ENCODE peak calls at places on chromosomes 12 and 14, in ten cellular contexts. G is lower lobe of right lung, V is heart left ventricle, X is A549, F is MM.1S, D is adrenal gland, T is cardiac fibroblast, W is AG10803, K is GM06990, R is neuronal stem cell. N is an unnamed sample.

GRCh38 chr12:59486827-59487226 is 109.0 kb upstream of the SLC16A7 start:
- DNase-seq in G (no peak), V (no peak), X (no peak), F (no peak), D (no peak), T (peak; percentile 9), W (no peak), K (no peak), R (no peak), N (no peak)

GRCh38 chr12:62684586-62685295 is 218.1 kb downstream of the MON2 start:
- DNase-seq in G (no peak), V (peak; percentile 70), X (no peak), F (no peak), D (no peak), T (peak; percentile 26), W (peak; percentile 97), K (no peak), R (no peak), N (peak; percentile 66)

GRCh38 chr14:77458249-77458950 is 507 bp downstream of the AHSA1 start:
- DNase-seq in G (peak; percentile 50), V (no peak), X (peak; percentile 18), F (peak; percentile 23), D (peak; percentile 61), T (peak; percentile 38), W (no peak), K (no peak), R (no peak), N (no peak)

GRCh38 chr12:87119713-87120112 is 863.5 kb upstream of the MGAT4C start:
- DNase-seq in G (no peak), V (no peak), X (no peak), F (no peak), D (no peak), T (no peak), W (no peak), K (no peak), R (no peak), N (no peak)

GRCh38 chr12:91854725-91855124 is 290.9 kb downstream of the BTG1 start:
- DNase-seq in G (no peak), V (no peak), X (no peak), F (no peak), D (no peak), T (peak; percentile 83), W (peak; percentile 36), K (no peak), R (no peak), N (peak; percentile 74)

GRCh38 chr14:51439896-51440295 is 199.8 kb downstream of the TMX1 start:
- DNase-seq in G (no peak), V (no peak), X (no peak), F (no peak), D (no peak), T (no peak), W (no peak), K (no peak), R (no peak), N (no peak)

GRCh38 chr12:106246891-106247730 is 709 bp downstream of the CKAP4 start:
- DNase-seq in G (peak; percentile 83), V (peak; percentile 75), X (peak; percentile 54), F (peak; percentile 59), D (peak; percentile 72), T (peak; percentile 60), W (peak; percentile 76), K (peak; percentile 66), R (peak; percentile 59), N (no peak)

GRCh38 chr12:84955298-84955697 is 42.7 kb upstream of the SLC6A15 start:
- DNase-seq in G (no peak), V (no peak), X (no peak), F (no peak), D (no peak), T (peak; percentile 12), W (no peak), K (no peak), R (no peak), N (no peak)

GRCh38 chr14:93893550-93894329 is 33.4 kb upstream of the FAM181A start:
- DNase-seq in G (no peak), V (no peak), X (no peak), F (no peak), D (no peak), T (no peak), W (peak; percentile 17), K (no peak), R (peak; percentile 50), N (no peak)

GRCh38 chr12:25386823-25387134 is 136.1 kb upstream of the KRAS start:
- DNase-seq in G (no peak), V (no peak), X (no peak), F (no peak), D (no peak), T (no peak), W (no peak), K (no peak), R (no peak), N (no peak)

GRCh38 chr14:55802986-55803431 is 223.0 kb downstream of the KTN1 start:
- DNase-seq in G (no peak), V (no peak), X (peak; percentile 87), F (no peak), D (no peak), T (peak; percentile 71), W (no peak), K (no peak), R (no peak), N (no peak)

GRCh38 chr14:65252471-65253255 is 150.3 kb upstream of the MAX start:
- DNase-seq in G (no peak), V (no peak), X (no peak), F (no peak), D (no peak), T (no peak), W (peak; percentile 46), K (no peak), R (no peak), N (no peak)
- H3K4me3 ChIP-seq in G (no peak overlapping the region), V (no peak overlapping the region), X (no peak overlapping the region), F (no peak overlapping the region), D (no peak overlapping the region), T (no peak overlapping the region), W (no peak overlapping the region), K (no peak overlapping the region), R (no peak overlapping the region), N (no peak overlapping the region)

GRCh38 chr12:1591029-1591428 is 3.4 kb downstream of the FBXL14 start:
- DNase-seq in G (no peak), V (no peak), X (peak; percentile 40), F (peak; percentile 63), D (no peak), T (peak; percentile 75), W (no peak), K (no peak), R (no peak), N (no peak)

GRCh38 chr12:1588574-1588944 is 5.8 kb downstream of the FBXL14 start:
- DNase-seq in G (no peak), V (no peak), X (no peak), F (no peak), D (no peak), T (no peak), W (no peak), K (no peak), R (no peak), N (no peak)

GRCh38 chr12:1591543-1591942 is 2.8 kb downstream of the FBXL14 start:
- DNase-seq in G (no peak), V (no peak), X (no peak), F (no peak), D (no peak), T (no peak), W (no peak), K (no peak), R (no peak), N (no peak)

GRCh38 chr12:1587927-1588573 is 6.3 kb downstream of the FBXL14 start:
- DNase-seq in G (no peak), V (no peak), X (no peak), F (no peak), D (no peak), T (peak; percentile 37), W (no peak), K (no peak), R (no peak), N (no peak)

DNA sequence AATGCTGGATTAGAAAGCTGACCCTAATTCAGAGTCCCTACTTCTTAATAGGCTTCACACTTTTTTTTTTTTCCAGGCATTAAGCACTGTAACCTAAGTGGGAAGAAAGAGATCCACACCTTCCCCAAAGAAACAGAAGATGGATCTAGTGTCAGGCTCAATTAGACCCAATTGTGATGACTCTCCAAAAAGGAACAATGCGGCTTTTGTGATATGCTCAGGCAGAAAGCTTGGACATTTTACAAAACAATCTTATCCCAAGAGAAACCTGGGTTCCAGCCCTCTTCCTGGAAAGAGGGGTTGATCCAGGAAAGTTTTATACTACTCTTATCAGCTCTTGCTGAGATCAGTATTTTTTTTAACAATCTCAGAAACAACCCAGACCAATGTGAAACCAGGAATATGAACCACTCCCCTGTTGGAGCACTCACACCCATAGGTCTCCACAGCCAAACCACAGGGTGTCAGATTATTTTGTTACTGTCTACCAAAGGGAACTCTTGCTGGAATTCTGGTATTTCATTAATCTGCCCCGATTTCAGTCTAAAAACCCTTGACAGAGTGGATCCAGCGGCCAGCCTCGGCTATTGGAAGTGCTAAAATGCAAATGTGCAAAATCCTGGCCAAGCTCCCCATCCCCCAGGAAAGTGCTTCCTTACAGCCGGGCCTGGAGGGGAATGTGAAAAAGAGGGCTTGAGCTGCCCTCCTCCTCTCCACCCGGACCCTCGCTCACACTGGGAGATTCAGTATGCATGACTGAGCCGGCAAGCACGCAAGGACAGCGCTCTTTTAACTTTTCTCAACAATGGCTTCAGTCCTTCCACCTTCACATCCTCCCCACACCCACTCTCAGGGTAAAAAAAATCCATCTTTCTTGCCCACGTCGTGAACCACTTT is 4.0 kb downstream of the FBXL14 start:
- DNase-seq in G (no peak), V (no peak), X (no peak), F (no peak), D (no peak), T (peak; percentile 41), W (peak; percentile 73), K (no peak), R (peak; percentile 84), N (no peak)
- H3K4me3 ChIP-seq in G (peak overlapping the region; percentile 92), V (no peak overlapping the region), X (no peak overlapping the region), F (peak overlapping the region; percentile 1), D (no peak overlapping the region), T (peak overlapping the region; percentile 35), W (peak overlapping the region; percentile 39), K (no peak overlapping the region), R (peak overlapping the region; percentile 68), N (peak overlapping the region; percentile 68)

GRCh38 chr12:130568041-130568440 is 148.1 kb downstream of the RIMBP2 start:
- DNase-seq in G (no peak), V (no peak), X (no peak), F (no peak), D (no peak), T (no peak), W (no peak), K (no peak), R (no peak), N (no peak)
- H3K4me3 ChIP-seq in G (no peak overlapping the region), V (no peak overlapping the region), X (no peak overlapping the region), F (no peak overlapping the region), D (no peak overlapping the region), T (no peak overlapping the region), W (no peak overlapping the region), K (no peak overlapping the region), R (no peak overlapping the region), N (no peak overlapping the region)

DNA sequence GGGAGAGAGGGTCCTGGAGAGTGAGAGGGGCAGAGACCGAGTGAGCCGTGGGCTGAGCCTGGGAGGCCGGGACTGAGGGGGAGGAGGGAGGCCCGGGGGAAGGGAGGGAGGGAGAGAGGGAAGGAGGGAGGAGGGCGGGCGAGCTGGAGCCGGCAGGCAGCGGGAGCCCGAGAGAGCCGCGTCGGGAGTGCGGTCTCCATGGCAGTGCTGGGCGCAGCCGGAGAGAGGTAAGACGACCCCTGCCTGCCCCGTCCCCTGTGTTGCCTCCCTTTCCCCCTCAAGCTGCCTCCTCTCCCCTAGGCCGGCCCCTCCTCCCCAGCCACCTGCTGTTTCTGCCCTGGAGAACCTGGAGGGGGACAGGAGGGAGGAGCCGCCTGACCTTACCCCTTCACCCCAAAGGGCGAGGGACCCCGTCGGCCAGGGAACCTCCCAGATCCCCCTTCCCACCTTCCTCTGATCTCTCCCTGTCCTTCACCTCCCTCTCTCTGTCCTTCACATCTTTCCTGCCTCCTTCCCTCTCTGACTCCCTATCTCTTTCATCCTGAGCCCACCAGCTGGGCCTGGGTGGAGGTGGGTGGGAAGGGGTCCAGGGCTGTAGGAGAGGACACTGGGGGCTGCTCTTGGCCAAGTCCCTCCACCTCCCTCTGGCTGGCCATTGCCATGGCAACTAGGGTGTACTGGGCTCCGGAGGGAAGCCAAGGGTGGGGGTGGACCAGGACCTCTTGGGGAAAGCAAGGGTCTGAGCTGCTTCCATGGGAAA is at the start of gene GPR162:
- DNase-seq in G (peak; percentile 69), V (peak; percentile 77), X (peak; percentile 43), F (no peak), D (no peak), T (peak; percentile 35), W (peak; percentile 33), K (no peak), R (peak; percentile 70), N (no peak)
- H3K4me3 ChIP-seq in G (peak within 1 kb of the TSS; percentile 54), V (peak within 1 kb of the TSS; percentile 38), X (peak within 1 kb of the TSS; percentile 55), F (no peak within 1 kb of the TSS), D (no peak within 1 kb of the TSS), T (peak within 1 kb of the TSS; percentile 48), W (peak within 1 kb of the TSS; percentile 58), K (no peak within 1 kb of the TSS), R (peak within 1 kb of the TSS; percentile 77), N (peak within 1 kb of the TSS; percentile 52)